ENCODE peak calls at places on chromosomes 13 and 19, in four cellular contexts. P is progenitor cell of endocrine pancreas; M is stimulated activated CD4-positive, alpha-beta T cell treated with anti-CD3 and anti-CD28 coated beads, Interleukin-2, amount 100 ng/mL, for 48 hours; Y is SK-N-DZ. U is an unnamed sample.

GRCh38 chr19:49590971-49591730 is at the start of gene PRR12:
- DNase-seq in P (peak), M (peak), Y (peak), U (peak)

GRCh38 chr13:110462091-110462490 is 99.4 kb downstream of the RAB20 start:
- DNase-seq in P (no peak), M (no peak), Y (no peak), U (no peak)

GRCh38 chr13:50384724-50385123 is 369.5 kb downstream of the KCNRG start:
- DNase-seq in P (no peak), M (no peak), Y (no peak), U (no peak)

GRCh38 chr19:18309525-18310064 is 13.3 kb downstream of the LSM4 start:
- DNase-seq in P (no peak), M (no peak), Y (no peak), U (no peak)

GRCh38 chr19:29887498-29887897 is 54.5 kb upstream of the URI1 start:
- DNase-seq in P (no peak), M (no peak), Y (no peak), U (no peak)

GRCh38 chr13:70829748-70830147 is 721.5 kb upstream of the KLHL1 start:
- DNase-seq in P (no peak), M (no peak), Y (no peak), U (no peak)

GRCh38 chr19:6649189-6649588 is 20.8 kb downstream of the TNFSF14 start:
- DNase-seq in P (no peak), M (no peak), Y (no peak), U (no peak)

GRCh38 chr13:27533155-27533643 is 82.8 kb upstream of the MTIF3 start:
- DNase-seq in P (peak), M (peak), Y (peak), U (peak)

GRCh38 chr19:50490991-50491472 is 14.4 kb upstream of the GARIN5A start:
- DNase-seq in P (no peak), M (no peak), Y (no peak), U (no peak)

GRCh38 chr13:26964278-26965057 is 203.9 kb upstream of the GPR12 start:
- DNase-seq in P (no peak), M (no peak), Y (no peak), U (no peak)

GRCh38 chr13:71290963-71291937 is 575.8 kb downstream of the DACH1 start:
- DNase-seq in P (no peak), M (peak), Y (no peak), U (no peak)

GRCh38 chr13:44989941-44990340 is 603 bp downstream of the GPALPP1 start:
- DNase-seq in P (no peak), M (no peak), Y (no peak), U (no peak)

GRCh38 chr13:42039457-42039945 is 8.9 kb upstream of the DGKH start:
- DNase-seq in P (no peak), M (no peak), Y (no peak), U (no peak)

GRCh38 chr19:47230122-47230920 is 678 bp downstream of the BBC3 start:
- DNase-seq in P (peak), M (peak), Y (no peak), U (no peak)

GRCh38 chr19:2226840-2227360 is 9.2 kb downstream of the PLEKHJ1 start:
- DNase-seq in P (no peak), M (no peak), Y (no peak), U (no peak)

GRCh38 chr13:74556002-74556551 is 421.9 kb upstream of the KLF12 start:
- DNase-seq in P (no peak), M (no peak), Y (peak), U (no peak)

GRCh38 chr13:41137951-41138350 is 5.3 kb upstream of the KBTBD6 start:
- DNase-seq in P (no peak), M (no peak), Y (no peak), U (no peak)

GRCh38 chr19:623974-624373 is 9.4 kb downstream of the POLRMT start:
- DNase-seq in P (no peak), M (no peak), Y (no peak), U (no peak)

GRCh38 chr13:21095311-21095710 is 33.9 kb upstream of the LATS2 start:
- DNase-seq in P (no peak), M (no peak), Y (no peak), U (no peak)

GRCh38 chr13:98784666-98785065 is 32.2 kb upstream of the SLC15A1 start:
- DNase-seq in P (no peak), M (no peak), Y (no peak), U (no peak)

GRCh38 chr19:55635334-55635717 is 5.5 kb upstream of the ZNF580 start:
- DNase-seq in P (no peak), M (no peak), Y (no peak), U (no peak)